ENCODE peak calls at places on chromosomes 3 and 15, in six cellular contexts. One of them, this sample, is unnamed.
A peak's percentile ranks its signal among the peaks of the same experiment; 100 is the strongest.

GRCh38 chr15:85700767-85701166 is 94.0 kb downstream of the KLHL25 start:
- DNase-seq in neural progenitor cell: no peak
- DNase-seq in psoas muscle: no peak
- DNase-seq in transverse colon: no peak
- DNase-seq in HL-60: no peak
- DNase-seq in IMR-90: no peak
- DNase-seq in this sample: no peak

GRCh38 chr15:41585140-41586047 is 26.4 kb downstream of the TYRO3 start:
- DNase-seq in neural progenitor cell: peak; percentile 69
- DNase-seq in HL-60: no peak
- DNase-seq in transverse colon: peak; percentile 40
- DNase-seq in IMR-90: peak; percentile 44
- DNase-seq in psoas muscle: peak; percentile 62
- DNase-seq in this sample: peak; percentile 42

GRCh38 chr3:169929830-169930519 is 18.6 kb downstream of the SAMD7 start:
- DNase-seq in neural progenitor cell: no peak
- DNase-seq in HL-60: peak; percentile 37
- DNase-seq in psoas muscle: no peak
- DNase-seq in IMR-90: no peak
- DNase-seq in transverse colon: no peak
- DNase-seq in this sample: no peak

GRCh38 chr3:185361920-185362319 is 1.0 kb upstream of the MAP3K13 start:
- DNase-seq in transverse colon: no peak
- DNase-seq in neural progenitor cell: no peak
- DNase-seq in HL-60: no peak
- DNase-seq in IMR-90: peak; percentile 51
- DNase-seq in psoas muscle: no peak
- DNase-seq in this sample: no peak

GRCh38 chr15:65580287-65580686 is 30.6 kb downstream of the INTS14 start:
- DNase-seq in neural progenitor cell: peak; percentile 13
- DNase-seq in transverse colon: no peak
- DNase-seq in IMR-90: peak; percentile 86
- DNase-seq in psoas muscle: no peak
- DNase-seq in HL-60: no peak
- DNase-seq in this sample: no peak

GRCh38 chr3:190269096-190269495 is 53.1 kb downstream of the CLDN1 start:
- DNase-seq in HL-60: no peak
- DNase-seq in neural progenitor cell: no peak
- DNase-seq in IMR-90: no peak
- DNase-seq in transverse colon: no peak
- DNase-seq in psoas muscle: no peak
- DNase-seq in this sample: no peak

GRCh38 chr3:16059700-16060357 is 114.7 kb upstream of the GALNT15 start:
- DNase-seq in psoas muscle: no peak
- DNase-seq in HL-60: no peak
- DNase-seq in transverse colon: no peak
- DNase-seq in IMR-90: no peak
- DNase-seq in neural progenitor cell: no peak
- DNase-seq in this sample: no peak

GRCh38 chr3:23489338-23490158 is 286.4 kb downstream of the UBE2E2 start:
- DNase-seq in HL-60: no peak
- DNase-seq in transverse colon: no peak
- DNase-seq in neural progenitor cell: peak; percentile 52
- DNase-seq in IMR-90: peak; percentile 55
- DNase-seq in psoas muscle: no peak
- DNase-seq in this sample: no peak

GRCh38 chr15:99251436-99251821 is at the start of gene LRRC28:
- DNase-seq in IMR-90: no peak
- DNase-seq in neural progenitor cell: no peak
- DNase-seq in transverse colon: no peak
- DNase-seq in HL-60: no peak
- DNase-seq in psoas muscle: no peak
- DNase-seq in this sample: no peak

GRCh38 chr3:108088697-108089096 is 2.1 kb downstream of the CD47 start:
- DNase-seq in neural progenitor cell: no peak
- DNase-seq in psoas muscle: no peak
- DNase-seq in HL-60: no peak
- DNase-seq in IMR-90: peak; percentile 16
- DNase-seq in transverse colon: no peak
- DNase-seq in this sample: no peak

GRCh38 chr3:142046320-142047020 is 102.9 kb downstream of the TFDP2 start:
- DNase-seq in HL-60: peak; percentile 31
- DNase-seq in IMR-90: no peak
- DNase-seq in psoas muscle: no peak
- DNase-seq in transverse colon: no peak
- DNase-seq in neural progenitor cell: no peak
- DNase-seq in this sample: no peak

GRCh38 chr3:161443921-161444457 is 52.6 kb upstream of the OTOL1 start:
- DNase-seq in neural progenitor cell: no peak
- DNase-seq in HL-60: no peak
- DNase-seq in transverse colon: no peak
- DNase-seq in IMR-90: no peak
- DNase-seq in psoas muscle: no peak
- DNase-seq in this sample: no peak

GRCh38 chr3:45781271-45781670 is 15.1 kb downstream of the SLC6A20 start:
- DNase-seq in psoas muscle: no peak
- DNase-seq in HL-60: no peak
- DNase-seq in neural progenitor cell: no peak
- DNase-seq in transverse colon: no peak
- DNase-seq in IMR-90: no peak
- DNase-seq in this sample: no peak

GRCh38 chr3:167675835-167676234 is 22.1 kb upstream of the WDR49 start:
- DNase-seq in psoas muscle: no peak
- DNase-seq in HL-60: no peak
- DNase-seq in transverse colon: no peak
- DNase-seq in neural progenitor cell: no peak
- DNase-seq in IMR-90: no peak
- DNase-seq in this sample: no peak

GRCh38 chr3:127370906-127371305 is 83.1 kb upstream of the PRR20G start:
- DNase-seq in HL-60: no peak
- DNase-seq in IMR-90: no peak
- DNase-seq in neural progenitor cell: no peak
- DNase-seq in transverse colon: no peak
- DNase-seq in psoas muscle: no peak
- DNase-seq in this sample: no peak

GRCh38 chr3:196632033-196632751 is 7.3 kb upstream of the NRROS start:
- DNase-seq in IMR-90: peak; percentile 52
- DNase-seq in neural progenitor cell: peak; percentile 95
- DNase-seq in psoas muscle: peak; percentile 85
- DNase-seq in HL-60: peak; percentile 96
- DNase-seq in transverse colon: peak; percentile 87
- DNase-seq in this sample: peak; percentile 67

GRCh38 chr3:61936344-61936937 is 375.1 kb downstream of the PTPRG start:
- DNase-seq in HL-60: no peak
- DNase-seq in IMR-90: peak; percentile 15
- DNase-seq in transverse colon: peak; percentile 13
- DNase-seq in neural progenitor cell: peak; percentile 55
- DNase-seq in psoas muscle: peak; percentile 25
- DNase-seq in this sample: no peak

GRCh38 chr3:65635661-65636060 is 403.1 kb downstream of the MAGI1 start:
- DNase-seq in psoas muscle: no peak
- DNase-seq in neural progenitor cell: no peak
- DNase-seq in IMR-90: no peak
- DNase-seq in transverse colon: no peak
- DNase-seq in HL-60: no peak
- DNase-seq in this sample: no peak

GRCh38 chr15:74830868-74831267 is 4.4 kb downstream of the CPLX3 start:
- DNase-seq in HL-60: no peak
- DNase-seq in neural progenitor cell: no peak
- DNase-seq in IMR-90: no peak
- DNase-seq in psoas muscle: no peak
- DNase-seq in transverse colon: no peak
- DNase-seq in this sample: no peak

GRCh38 chr15:80445300-80446041 is 41.3 kb downstream of the ARNT2 start:
- DNase-seq in IMR-90: no peak
- DNase-seq in psoas muscle: no peak
- DNase-seq in HL-60: no peak
- DNase-seq in neural progenitor cell: no peak
- DNase-seq in transverse colon: no peak
- DNase-seq in this sample: no peak

GRCh38 chr3:28745436-28745835 is 396.8 kb upstream of the AZI2 start:
- DNase-seq in transverse colon: no peak
- DNase-seq in neural progenitor cell: no peak
- DNase-seq in IMR-90: no peak
- DNase-seq in HL-60: no peak
- DNase-seq in psoas muscle: no peak
- DNase-seq in this sample: no peak

GRCh38 chr3:156246939-156247725 is 126.8 kb downstream of the KCNAB1 start:
- DNase-seq in transverse colon: no peak
- DNase-seq in IMR-90: peak; percentile 9
- DNase-seq in psoas muscle: no peak
- DNase-seq in neural progenitor cell: no peak
- DNase-seq in HL-60: no peak
- DNase-seq in this sample: no peak

GRCh38 chr3:32237670-32238026 is 832 bp upstream of the CMTM8 start:
- DNase-seq in HL-60: no peak
- DNase-seq in neural progenitor cell: no peak
- DNase-seq in transverse colon: no peak
- DNase-seq in IMR-90: no peak
- DNase-seq in psoas muscle: no peak
- DNase-seq in this sample: no peak

GRCh38 chr15:58980351-58980939 is 7.0 kb upstream of the RNF111 start:
- DNase-seq in IMR-90: peak; percentile 56
- DNase-seq in transverse colon: no peak
- DNase-seq in neural progenitor cell: peak; percentile 14
- DNase-seq in HL-60: no peak
- DNase-seq in psoas muscle: no peak
- DNase-seq in this sample: no peak

GRCh38 chr3:94472511-94472910 is 409.6 kb downstream of the NSUN3 start:
- DNase-seq in psoas muscle: no peak
- DNase-seq in neural progenitor cell: no peak
- DNase-seq in HL-60: no peak
- DNase-seq in IMR-90: no peak
- DNase-seq in transverse colon: no peak
- DNase-seq in this sample: no peak

GRCh38 chr15:58934521-58934920 is 1.0 kb upstream of the SLTM start:
- DNase-seq in IMR-90: no peak
- DNase-seq in psoas muscle: no peak
- DNase-seq in neural progenitor cell: peak; percentile 41
- DNase-seq in transverse colon: no peak
- DNase-seq in HL-60: no peak
- DNase-seq in this sample: no peak

GRCh38 chr15:96262097-96262496 is 68.4 kb upstream of the NR2F2 start:
- DNase-seq in HL-60: no peak
- DNase-seq in transverse colon: no peak
- DNase-seq in IMR-90: peak; percentile 25
- DNase-seq in neural progenitor cell: no peak
- DNase-seq in psoas muscle: no peak
- DNase-seq in this sample: no peak

GRCh38 chr3:172256101-172256687 is 192.1 kb downstream of the GHSR start:
- DNase-seq in IMR-90: peak; percentile 54
- DNase-seq in HL-60: no peak
- DNase-seq in neural progenitor cell: no peak
- DNase-seq in transverse colon: no peak
- DNase-seq in psoas muscle: peak; percentile 22
- DNase-seq in this sample: no peak

GRCh38 chr3:194306771-194307640 is 44.1 kb downstream of the CPN2 start:
- DNase-seq in psoas muscle: no peak
- DNase-seq in HL-60: no peak
- DNase-seq in transverse colon: peak; percentile 34
- DNase-seq in neural progenitor cell: no peak
- DNase-seq in IMR-90: no peak
- DNase-seq in this sample: no peak

GRCh38 chr15:79572691-79573340 is 140.7 kb downstream of the MINAR1 start:
- DNase-seq in transverse colon: no peak
- DNase-seq in IMR-90: no peak
- DNase-seq in neural progenitor cell: no peak
- DNase-seq in psoas muscle: no peak
- DNase-seq in HL-60: no peak
- DNase-seq in this sample: no peak

GRCh38 chr3:182450942-182451607 is 342.2 kb upstream of the ATP11B start:
- DNase-seq in psoas muscle: no peak
- DNase-seq in IMR-90: no peak
- DNase-seq in HL-60: no peak
- DNase-seq in neural progenitor cell: peak; percentile 46
- DNase-seq in transverse colon: no peak
- DNase-seq in this sample: no peak

GRCh38 chr15:60935130-60935529 is 294.0 kb downstream of the RORA start:
- DNase-seq in psoas muscle: no peak
- DNase-seq in neural progenitor cell: no peak
- DNase-seq in HL-60: no peak
- DNase-seq in IMR-90: no peak
- DNase-seq in transverse colon: no peak
- DNase-seq in this sample: no peak
- H3K27ac ChIP-seq in psoas muscle: peak overlapping the region; percentile 60
- H3K27ac ChIP-seq in neural progenitor cell: no peak overlapping the region
- H3K27ac ChIP-seq in HL-60: no peak overlapping the region
- H3K27ac ChIP-seq in IMR-90: no peak overlapping the region
- H3K27ac ChIP-seq in transverse colon: peak overlapping the region; percentile 19
- H3K27ac ChIP-seq in this sample: peak overlapping the region; percentile 79

DNA sequence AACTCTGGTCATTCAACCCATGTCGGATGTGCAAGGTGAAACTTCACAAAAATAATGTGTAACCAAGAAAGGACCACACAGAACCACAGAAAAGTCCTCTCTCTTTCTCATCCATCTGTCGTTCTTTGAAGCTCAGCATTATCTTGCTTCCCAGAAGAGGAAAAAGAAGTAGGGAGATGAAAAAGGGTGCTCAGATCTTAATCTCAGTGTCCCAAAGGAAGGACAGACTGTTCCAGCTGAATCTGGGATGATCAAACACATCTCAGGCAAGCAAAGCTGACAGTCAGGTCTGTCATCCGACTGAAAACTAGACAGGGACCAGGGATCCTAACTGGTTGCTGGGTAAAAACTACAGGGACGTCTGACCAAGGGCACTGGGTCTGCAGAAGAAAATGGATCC is 16.2 kb downstream of the ARHGEF3 start:
- DNase-seq in neural progenitor cell: no peak
- DNase-seq in IMR-90: no peak
- DNase-seq in psoas muscle: no peak
- DNase-seq in HL-60: no peak
- DNase-seq in transverse colon: no peak
- DNase-seq in this sample: no peak
- H3K27ac ChIP-seq in neural progenitor cell: no peak overlapping the region
- H3K27ac ChIP-seq in IMR-90: no peak overlapping the region
- H3K27ac ChIP-seq in psoas muscle: no peak overlapping the region
- H3K27ac ChIP-seq in HL-60: no peak overlapping the region
- H3K27ac ChIP-seq in transverse colon: peak overlapping the region; percentile 74
- H3K27ac ChIP-seq in this sample: no peak overlapping the region

GRCh38 chr3:38139191-38139590 is 730 bp downstream of the MYD88 start:
- DNase-seq in HL-60: no peak
- DNase-seq in psoas muscle: no peak
- DNase-seq in transverse colon: no peak
- DNase-seq in neural progenitor cell: no peak
- DNase-seq in IMR-90: no peak
- DNase-seq in this sample: no peak
- H3K27ac ChIP-seq in HL-60: peak overlapping the region; percentile 77
- H3K27ac ChIP-seq in psoas muscle: no peak overlapping the region
- H3K27ac ChIP-seq in transverse colon: peak overlapping the region; percentile 97
- H3K27ac ChIP-seq in neural progenitor cell: no peak overlapping the region
- H3K27ac ChIP-seq in IMR-90: peak overlapping the region; percentile 93
- H3K27ac ChIP-seq in this sample: no peak overlapping the region

GRCh38 chr3:138947303-138948121 is 495 bp downstream of the FOXL2NB start:
- DNase-seq in IMR-90: no peak
- DNase-seq in psoas muscle: no peak
- DNase-seq in neural progenitor cell: peak; percentile 51
- DNase-seq in transverse colon: no peak
- DNase-seq in HL-60: no peak
- DNase-seq in this sample: no peak
- H3K27ac ChIP-seq in IMR-90: no peak overlapping the region
- H3K27ac ChIP-seq in psoas muscle: no peak overlapping the region
- H3K27ac ChIP-seq in neural progenitor cell: no peak overlapping the region
- H3K27ac ChIP-seq in transverse colon: no peak overlapping the region
- H3K27ac ChIP-seq in HL-60: no peak overlapping the region
- H3K27ac ChIP-seq in this sample: no peak overlapping the region

GRCh38 chr3:38054166-38054991 is 15.4 kb downstream of the DLEC1 start:
- DNase-seq in neural progenitor cell: no peak
- DNase-seq in transverse colon: no peak
- DNase-seq in psoas muscle: no peak
- DNase-seq in IMR-90: peak; percentile 20
- DNase-seq in HL-60: no peak
- DNase-seq in this sample: no peak
- H3K27ac ChIP-seq in neural progenitor cell: no peak overlapping the region
- H3K27ac ChIP-seq in transverse colon: no peak overlapping the region
- H3K27ac ChIP-seq in psoas muscle: no peak overlapping the region
- H3K27ac ChIP-seq in IMR-90: no peak overlapping the region
- H3K27ac ChIP-seq in HL-60: no peak overlapping the region
- H3K27ac ChIP-seq in this sample: no peak overlapping the region

This sample was measured in caudate nucleus.